ENCODE peak calls at places on chromosomes 6 and 20, in five cellular contexts. Q is K562, P is GM12878, D is SK-N-SH, J is HepG2. M is an unnamed sample.

GRCh38 chr6:125888989-125889656 is 67.4 kb upstream of the HINT3 start:
- DNase-seq in Q (peak), P (no peak), D (no peak), J (peak), M (peak)

GRCh38 chr6:29845405-29846006 is 17.9 kb downstream of the HLA-G start:
- DNase-seq in Q (no peak), P (peak), D (no peak), J (peak), M (no peak)

GRCh38 chr6:99347804-99348203 is 1.7 kb downstream of the FAXC start:
- DNase-seq in Q (no peak), P (no peak), D (peak), J (no peak), M (no peak)

GRCh38 chr6:1197309-1197708 is 114.6 kb upstream of the FOXQ1 start:
- DNase-seq in Q (no peak), P (no peak), D (no peak), J (no peak), M (no peak)

GRCh38 chr20:7930386-7930785 is 9.9 kb downstream of the HAO1 start:
- DNase-seq in Q (no peak), P (no peak), D (no peak), J (no peak), M (no peak)

GRCh38 chr6:167937948-167938911 is 59.2 kb upstream of the KIF25 start:
- DNase-seq in Q (no peak), P (no peak), D (no peak), J (no peak), M (no peak)

GRCh38 chr6:16544521-16544920 is 216.7 kb downstream of the ATXN1 start:
- DNase-seq in Q (no peak), P (no peak), D (no peak), J (no peak), M (no peak)

GRCh38 chr6:41561931-41562632 is 15.9 kb downstream of the FOXP4 start:
- DNase-seq in Q (no peak), P (no peak), D (no peak), J (no peak), M (no peak)

GRCh38 chr6:54700158-54700557 is 146.4 kb upstream of the FAM83B start:
- DNase-seq in Q (no peak), P (no peak), D (no peak), J (no peak), M (no peak)

GRCh38 chr6:26054659-26054936 is 32.6 kb upstream of the HFE start:
- DNase-seq in Q (no peak), P (no peak), D (no peak), J (no peak), M (no peak)

GRCh38 chr6:111830003-111830402 is 43.2 kb downstream of the FYN start:
- DNase-seq in Q (no peak), P (no peak), D (no peak), J (no peak), M (no peak)

GRCh38 chr6:152401978-152402377 is 235.2 kb downstream of the SYNE1 start:
- DNase-seq in Q (no peak), P (no peak), D (no peak), J (no peak), M (no peak)

GRCh38 chr6:134132494-134133141 is 80.2 kb upstream of the SLC2A12 start:
- DNase-seq in Q (no peak), P (no peak), D (no peak), J (no peak), M (no peak)
- TF ChIP-seq FOXM1 in Q (no peak), P (no peak), D (no peak), J (no peak), M (no peak)

GRCh38 chr6:116159782-116160524 is 34.0 kb upstream of the COL10A1 start:
- DNase-seq in Q (no peak), P (no peak), D (no peak), J (no peak), M (no peak)
- TF ChIP-seq FOXM1 in Q (no peak), P (no peak), D (no peak), J (no peak), M (no peak)

GRCh38 chr6:85079761-85080160 is 315.4 kb upstream of the TBX18 start:
- DNase-seq in Q (no peak), P (no peak), D (no peak), J (no peak), M (no peak)

GRCh38 chr6:85081102-85081501 is 316.7 kb upstream of the TBX18 start:
- DNase-seq in Q (no peak), P (no peak), D (no peak), J (no peak), M (no peak)

GRCh38 chr6:85078071-85078470 is 313.7 kb upstream of the TBX18 start:
- DNase-seq in Q (no peak), P (no peak), D (no peak), J (peak), M (no peak)

DNA sequence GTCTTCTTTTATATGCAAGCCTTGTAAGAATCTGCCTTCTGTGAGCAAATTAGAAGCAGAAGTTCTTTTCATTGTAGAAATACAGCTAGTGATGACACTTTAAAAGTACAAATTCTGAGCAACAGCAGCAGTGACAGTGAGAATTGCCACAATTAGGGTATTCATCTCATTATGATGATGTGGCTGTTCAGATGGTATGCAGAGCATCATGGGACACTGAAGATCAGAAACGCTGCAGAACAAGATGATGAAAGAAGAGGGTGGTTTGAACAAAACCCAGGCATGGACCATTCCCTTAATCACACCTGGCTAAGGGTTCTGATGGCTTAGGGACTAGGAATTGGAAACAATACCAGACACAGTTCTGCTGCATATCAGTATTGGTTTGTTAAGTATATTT is 312.7 kb upstream of the TBX18 start:
- DNase-seq in Q (no peak), P (no peak), D (no peak), J (no peak), M (no peak)
- TF ChIP-seq FOXM1 in Q (no peak), P (no peak), D (no peak), J (no peak), M (no peak)

GRCh38 chr6:104789770-104790190 is 69.9 kb downstream of the HACE1 start:
- DNase-seq in Q (peak), P (no peak), D (no peak), J (peak), M (peak)
- TF ChIP-seq FOXM1 in Q (no peak), P (no peak), D (no peak), J (no peak), M (no peak)